ENCODE peak calls at places on chromosome 14, in five cellular contexts. N, G, V, B and H are unnamed samples.

GRCh38 chr14:58829594-58829993 is 191.8 kb downstream of the DACT1 start:
- DNase-seq in B (no peak), V (no peak), N (no peak), G (peak), H (no peak)

GRCh38 chr14:102726191-102726949 is 50.9 kb upstream of the TRAF3 start:
- DNase-seq in N (no peak), B (no peak), G (no peak), V (no peak), H (no peak)

GRCh38 chr14:26820101-26820500 is 222.3 kb upstream of the NOVA1 start:
- DNase-seq in G (no peak), V (no peak), B (no peak), N (no peak), H (no peak)

GRCh38 chr14:103008768-103009342 is 48.5 kb downstream of the CDC42BPB start:
- DNase-seq in G (peak), B (no peak), V (peak), N (peak), H (no peak)

GRCh38 chr14:52039124-52039815 is 29.6 kb downstream of the NID2 start:
- DNase-seq in B (no peak), N (no peak), G (no peak), V (no peak), H (no peak)

GRCh38 chr14:74290415-74290814 is 12.3 kb downstream of the ABCD4 start:
- DNase-seq in V (no peak), G (peak), N (no peak), B (no peak), H (no peak)

GRCh38 chr14:68295316-68295816 is 475.8 kb downstream of the RAD51B start:
- DNase-seq in V (peak), N (peak), G (no peak), B (peak), H (peak)

GRCh38 chr14:103735022-103735421 is 19.4 kb downstream of the ZFYVE21 start:
- DNase-seq in V (peak), N (no peak), B (no peak), G (no peak), H (no peak)

GRCh38 chr14:80924365-80925103 is 17.0 kb downstream of the CEP128 start:
- DNase-seq in B (no peak), G (no peak), N (no peak), V (no peak), H (no peak)

GRCh38 chr14:20697273-20698017 is 8.9 kb downstream of the ANG start:
- DNase-seq in V (peak), B (peak), G (peak), N (peak), H (no peak)

GRCh38 chr14:28766505-28767238 is at the start of gene FOXG1:
- DNase-seq in G (no peak), N (no peak), B (no peak), V (no peak), H (peak)

GRCh38 chr14:60977848-60978247 is 3.0 kb downstream of the TRMT5 start:
- DNase-seq in G (no peak), B (no peak), N (no peak), V (no peak), H (no peak)

GRCh38 chr14:26163761-26164160 is 434.1 kb downstream of the NOVA1 start:
- DNase-seq in N (no peak), B (no peak), V (no peak), G (peak), H (no peak)

DNA sequence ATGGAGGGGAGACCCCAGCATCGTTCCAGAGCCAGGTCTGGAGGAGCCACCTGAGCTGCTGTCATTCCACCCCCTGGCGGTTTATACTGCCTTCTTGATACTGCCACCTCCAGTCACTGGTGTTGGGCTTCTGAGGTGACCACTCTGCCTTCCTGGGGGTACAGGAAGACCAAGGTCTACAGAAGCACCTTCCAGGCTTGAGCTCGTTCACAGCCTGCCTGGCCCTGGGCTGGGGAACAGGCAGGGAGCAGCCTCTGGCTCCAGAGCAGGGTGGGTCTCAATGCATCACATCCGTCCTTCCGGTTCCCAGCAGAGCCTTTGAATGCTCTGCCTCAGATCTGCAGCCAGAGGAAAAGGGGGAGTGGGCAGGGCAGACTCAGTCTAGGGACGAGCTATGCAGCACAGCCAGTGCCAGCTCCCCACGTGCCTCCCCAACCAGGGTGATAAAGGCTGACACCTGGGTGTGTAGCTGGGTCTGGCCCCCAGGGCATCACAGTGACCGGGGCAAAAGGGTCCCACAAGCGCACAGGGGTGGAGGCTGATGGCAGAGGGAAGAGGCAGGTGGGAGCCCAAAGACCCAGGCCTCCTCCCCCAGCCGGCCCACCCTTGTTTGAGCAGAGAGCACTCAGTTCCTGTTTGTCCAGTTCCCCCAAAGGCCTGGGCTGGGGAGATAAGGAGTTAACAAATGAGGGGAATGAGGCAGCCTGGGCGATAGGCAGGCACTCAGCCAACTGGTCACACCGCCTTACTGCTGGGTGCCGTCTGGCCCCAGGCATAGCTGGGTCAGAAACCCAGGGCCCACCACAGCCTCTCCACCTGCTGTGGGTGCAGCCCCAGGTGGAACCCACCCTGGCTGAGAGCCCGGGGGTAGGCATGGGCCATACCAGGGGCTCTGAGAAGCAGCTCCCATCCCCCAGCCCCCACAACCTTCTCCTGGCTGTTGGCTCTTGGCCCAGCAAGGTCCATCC is 17.1 kb downstream of the DEGS2 start:
- DNase-seq in B (no peak), N (peak), G (no peak), V (no peak), H (peak)
- TF ChIP-seq POLR2A in B (no peak), N (no peak), G (no peak), V (no peak), H (no peak)

DNA sequence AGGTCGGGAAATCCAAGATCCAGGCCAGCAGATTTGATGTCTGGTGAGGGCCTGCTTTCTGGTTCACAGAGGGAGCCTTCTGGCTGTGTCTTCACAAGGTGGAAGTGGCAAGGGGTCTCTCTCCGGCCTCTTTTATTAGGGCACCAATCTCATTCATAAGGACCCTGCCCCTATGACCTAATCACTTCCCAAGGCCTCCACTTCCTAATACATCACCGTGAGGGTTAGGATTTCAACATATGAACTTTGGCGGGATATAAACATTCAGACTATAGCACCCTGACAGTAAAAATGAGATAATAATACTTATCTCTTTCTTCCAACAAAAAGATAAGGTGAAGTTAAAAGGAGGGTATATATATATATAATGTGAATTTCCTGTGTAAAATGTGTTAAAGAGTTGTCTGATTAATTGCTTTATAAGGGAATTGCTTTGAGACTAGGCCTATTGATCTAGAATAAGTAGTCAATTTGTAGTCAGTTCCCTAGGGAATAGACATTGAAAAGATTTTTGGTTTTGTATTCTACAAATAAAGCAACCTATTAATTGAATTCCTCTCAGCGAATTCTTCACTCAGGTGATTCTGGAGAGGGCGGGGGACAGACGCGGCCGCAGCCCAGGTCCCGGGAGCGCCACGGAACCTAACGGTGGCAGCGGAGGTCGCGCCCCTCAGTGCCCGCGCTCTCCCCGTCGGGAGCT is 516 bp upstream of the LGALS3 start:
- DNase-seq in G (no peak), N (no peak), B (no peak), V (no peak), H (no peak)
- H3K27ac ChIP-seq in G (peak), N (peak), B (peak), V (no peak), H (peak)

GRCh38 chr14:50059773-50060629 is 56.4 kb downstream of the VCPKMT start:
- DNase-seq in B (no peak), V (peak), N (no peak), G (no peak), H (no peak)

GRCh38 chr14:50062438-50063039 is 53.8 kb downstream of the VCPKMT start:
- DNase-seq in B (peak), N (no peak), V (peak), G (peak), H (no peak)

GRCh38 chr14:50060871-50061663 is 55.3 kb downstream of the VCPKMT start:
- DNase-seq in B (no peak), N (peak), V (peak), G (peak), H (peak)

GRCh38 chr14:50063876-50064420 is 52.4 kb downstream of the VCPKMT start:
- DNase-seq in V (peak), B (no peak), N (no peak), G (no peak), H (no peak)

DNA sequence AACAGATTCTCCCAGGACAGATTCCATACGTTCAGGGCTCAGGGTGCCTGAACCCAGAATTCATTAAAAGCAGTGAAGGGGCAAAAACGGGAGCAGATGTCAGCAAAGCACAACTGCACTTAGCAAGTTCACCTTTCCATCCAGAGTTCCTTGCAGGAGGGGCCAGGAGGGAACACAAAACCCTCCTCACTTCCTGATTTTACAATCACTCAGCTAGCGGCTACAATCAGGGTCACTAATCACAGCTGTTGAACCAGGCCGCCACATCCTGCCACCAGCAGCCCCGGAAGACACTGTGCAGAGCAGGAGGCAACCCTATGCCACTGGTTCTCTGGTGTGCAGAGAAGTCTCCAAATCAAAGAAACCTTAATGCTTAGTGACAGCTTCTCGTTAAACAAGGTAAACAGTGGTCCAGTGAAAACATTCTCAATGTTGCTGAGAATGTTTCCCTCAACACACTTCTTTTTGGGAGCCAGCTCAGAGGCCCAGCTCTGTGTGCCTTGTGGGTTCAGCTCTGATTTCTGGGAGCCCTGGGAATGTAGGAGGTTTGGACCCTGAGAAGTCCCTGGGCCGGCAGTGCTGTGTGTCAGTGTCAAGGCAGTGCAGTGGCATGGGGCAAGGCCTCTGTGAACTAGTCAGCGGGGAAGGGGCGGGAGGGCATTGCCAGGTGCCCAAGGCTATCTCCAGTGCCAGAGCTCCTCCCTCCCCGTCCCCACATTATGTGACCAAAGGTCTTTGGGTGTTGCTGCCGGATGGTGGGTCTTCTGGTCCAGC is 54.5 kb downstream of the VCPKMT start:
- DNase-seq in G (peak), N (no peak), B (no peak), V (peak), H (no peak)
- H3K4me3 ChIP-seq in G (no peak), N (no peak), B (peak), V (no peak), H (no peak)

GRCh38 chr14:35337557-35338255 is 45.5 kb downstream of the PSMA6 start:
- DNase-seq in V (no peak), G (no peak), N (no peak), B (no peak), H (no peak)

GRCh38 chr14:35337074-35337556 is 44.9 kb downstream of the PSMA6 start:
- DNase-seq in N (no peak), B (no peak), G (no peak), V (no peak), H (no peak)

GRCh38 chr14:35335388-35336092 is 43.4 kb downstream of the PSMA6 start:
- DNase-seq in N (peak), V (no peak), B (no peak), G (no peak), H (peak)

GRCh38 chr14:35333797-35334743 is 41.9 kb downstream of the PSMA6 start:
- DNase-seq in N (no peak), G (no peak), B (no peak), V (no peak), H (no peak)

DNA sequence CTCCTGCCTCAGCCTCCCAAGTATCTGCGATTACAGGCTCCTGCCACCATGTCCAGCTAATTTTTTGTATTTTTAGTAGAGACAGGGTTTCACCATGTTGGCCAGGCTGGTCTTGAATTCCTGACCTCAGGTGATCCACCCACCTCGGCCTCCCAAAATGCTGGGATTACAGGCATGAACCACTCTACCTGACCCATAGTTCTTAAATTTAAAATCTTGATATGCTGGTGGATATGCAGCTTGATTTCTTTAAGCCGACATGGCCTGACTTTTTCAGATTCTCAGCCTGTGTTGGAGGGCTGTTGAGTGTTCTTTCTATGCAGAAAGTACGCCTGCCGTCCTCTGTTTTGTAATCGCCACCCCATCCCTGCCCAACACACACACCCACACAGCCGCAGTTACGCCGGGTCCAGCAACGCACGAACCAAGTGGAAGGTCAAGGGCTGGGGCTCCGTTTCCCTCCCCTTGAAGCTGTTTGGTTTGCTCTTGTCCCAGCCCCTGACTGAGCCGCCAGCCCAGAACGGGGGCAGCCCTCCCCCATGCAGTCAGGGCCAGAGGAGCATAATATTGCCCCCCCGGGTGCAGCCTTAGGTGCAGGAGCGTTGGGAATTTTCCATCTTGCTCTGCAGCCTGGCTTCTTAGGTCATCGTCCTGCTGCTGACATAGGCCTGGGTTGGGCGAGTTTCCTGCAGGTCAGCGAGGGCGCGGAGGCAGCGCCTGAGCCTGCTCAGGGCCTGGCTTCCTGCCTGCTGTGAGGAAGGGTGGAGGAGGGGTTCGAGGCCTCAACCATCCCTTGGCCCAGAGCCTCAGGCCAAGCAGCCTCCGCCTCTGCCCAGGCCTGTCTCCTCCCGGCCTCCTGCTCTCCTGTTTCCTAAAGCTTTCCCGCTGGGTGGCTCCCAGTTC is 44.2 kb downstream of the PSMA6 start:
- DNase-seq in V (peak), G (peak), N (peak), B (no peak), H (peak)
- TF ChIP-seq POLR2A in V (no peak), G (no peak), N (no peak), B (no peak), H (peak)

DNA sequence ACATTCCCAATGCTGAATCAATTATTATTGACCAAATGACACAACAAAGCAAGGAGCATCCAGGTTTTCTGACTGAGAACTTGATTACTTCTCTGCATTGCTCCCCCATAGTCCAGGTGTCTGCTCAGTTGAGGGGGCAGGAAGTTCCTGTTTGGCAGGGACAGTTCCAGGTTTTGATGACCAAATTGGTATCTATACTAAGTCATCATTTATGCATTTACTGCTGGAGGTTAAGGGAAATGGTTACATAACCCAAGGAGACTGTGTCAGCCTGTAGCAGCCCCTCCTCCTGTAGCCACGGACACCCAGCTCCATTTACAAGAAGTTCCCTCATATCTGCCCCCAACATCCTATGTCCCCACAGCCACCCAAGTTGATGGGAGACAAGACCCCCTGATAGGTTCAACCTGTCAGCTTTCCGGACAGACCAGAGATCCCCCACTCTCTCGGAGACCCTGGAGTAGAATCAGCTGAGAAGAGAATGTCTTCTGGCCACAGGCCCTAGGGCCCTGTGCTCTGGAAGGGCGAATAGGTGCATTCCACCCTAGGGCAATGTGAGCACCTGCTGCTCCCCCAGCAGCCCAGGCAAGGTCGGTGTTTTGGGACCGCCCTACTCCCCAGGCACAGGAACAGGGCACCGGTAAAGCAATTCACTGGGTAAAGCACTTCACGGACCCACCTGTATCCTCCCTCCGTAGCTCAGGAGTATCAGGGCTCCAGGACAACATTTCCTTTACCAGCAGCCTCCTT is 23.6 kb downstream of the IRF2BPL start:
- DNase-seq in V (no peak), B (no peak), G (no peak), N (no peak), H (no peak)
- H3K27ac ChIP-seq in V (no peak), B (no peak), G (no peak), N (no peak), H (no peak)

DNA sequence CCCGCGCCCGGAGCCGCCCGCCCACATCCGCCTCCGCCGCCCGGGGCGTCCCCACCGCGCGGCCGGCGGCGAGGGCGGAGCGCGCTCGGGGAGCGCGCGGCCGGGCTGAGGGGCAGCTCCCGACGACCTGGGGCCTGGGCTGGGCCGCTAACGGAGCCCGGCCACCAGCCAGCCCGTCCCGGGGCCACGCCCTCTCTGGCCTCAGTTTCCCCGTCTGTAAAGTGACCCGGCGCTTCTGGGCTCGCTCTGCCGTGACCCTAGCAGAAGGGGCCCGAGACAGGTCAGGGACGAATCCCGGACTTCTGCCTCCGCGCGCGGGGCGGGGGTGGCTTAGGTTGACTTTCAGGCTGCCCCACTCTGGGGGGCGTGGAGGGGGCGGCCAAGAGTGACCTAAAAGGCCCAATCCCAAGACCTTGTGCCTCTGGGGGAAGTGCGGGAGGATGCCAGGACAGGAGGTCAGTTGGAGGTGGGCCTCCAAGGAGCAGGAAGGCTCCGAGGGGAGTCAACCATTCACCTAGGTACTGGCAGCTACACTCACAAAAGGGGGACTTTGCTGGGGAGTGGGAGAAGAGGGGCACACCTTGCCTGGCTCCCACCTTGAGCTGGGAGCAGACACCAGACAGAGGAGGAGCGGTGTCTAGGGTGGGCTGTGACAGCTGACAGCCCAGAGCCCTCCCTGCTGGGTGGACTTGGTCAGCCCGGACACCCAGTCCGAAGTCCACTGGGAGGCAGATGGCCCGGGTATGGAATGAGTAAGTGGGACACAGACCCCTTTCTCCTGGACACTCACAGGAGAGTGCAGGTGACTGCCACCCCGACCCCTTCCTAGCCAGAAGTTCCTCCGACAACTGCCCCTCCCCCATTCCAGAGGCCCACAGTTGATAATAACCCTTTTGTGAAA is 483 bp upstream of the AKT1 start:
- DNase-seq in G (no peak), N (peak), B (no peak), V (peak), H (peak)
- H3K4me3 ChIP-seq in G (peak), N (peak), B (peak), V (no peak), H (peak)